ENCODE peak calls at places on chromosomes 12 and 14, in five cellular contexts. One of them, this sample, is unnamed.

GRCh38 chr14:60226296-60226695 is 22.7 kb upstream of the PPM1A start:
- DNase-seq in neuronal stem cell: no peak
- DNase-seq in thoracic aorta: no peak
- DNase-seq in ovary: no peak
- DNase-seq in heart right ventricle: no peak
- DNase-seq in this sample: no peak

GRCh38 chr14:37168721-37169120 is 3.7 kb downstream of the SLC25A21 start:
- DNase-seq in heart right ventricle: no peak
- DNase-seq in neuronal stem cell: no peak
- DNase-seq in thoracic aorta: no peak
- DNase-seq in ovary: no peak
- DNase-seq in this sample: no peak

GRCh38 chr12:80498059-80498728 is 54.2 kb downstream of the PTPRQ start:
- DNase-seq in thoracic aorta: no peak
- DNase-seq in heart right ventricle: no peak
- DNase-seq in ovary: no peak
- DNase-seq in neuronal stem cell: no peak
- DNase-seq in this sample: no peak

GRCh38 chr12:104478396-104479140 is 21.8 kb downstream of the CHST11 start:
- DNase-seq in thoracic aorta: no peak
- DNase-seq in ovary: no peak
- DNase-seq in heart right ventricle: no peak
- DNase-seq in neuronal stem cell: no peak
- DNase-seq in this sample: no peak

GRCh38 chr14:93764211-93764659 is 24.1 kb downstream of the PRIMA1 start:
- DNase-seq in thoracic aorta: peak; percentile 21
- DNase-seq in heart right ventricle: peak; percentile 44
- DNase-seq in ovary: peak; percentile 20
- DNase-seq in neuronal stem cell: no peak
- DNase-seq in this sample: no peak

GRCh38 chr12:58915634-58916033 is 4.7 kb downstream of the LRIG3 start:
- DNase-seq in ovary: peak; percentile 33
- DNase-seq in neuronal stem cell: no peak
- DNase-seq in heart right ventricle: peak; percentile 27
- DNase-seq in thoracic aorta: no peak
- DNase-seq in this sample: peak; percentile 20

GRCh38 chr14:33184587-33184986 is 245.9 kb downstream of the NPAS3 start:
- DNase-seq in ovary: no peak
- DNase-seq in thoracic aorta: no peak
- DNase-seq in neuronal stem cell: no peak
- DNase-seq in heart right ventricle: no peak
- DNase-seq in this sample: no peak

GRCh38 chr14:70333289-70333688 is 26.2 kb downstream of the COX16 start:
- DNase-seq in heart right ventricle: no peak
- DNase-seq in thoracic aorta: no peak
- DNase-seq in neuronal stem cell: no peak
- DNase-seq in ovary: no peak
- DNase-seq in this sample: no peak

GRCh38 chr12:101599311-101599710 is 4.5 kb downstream of the MYBPC1 start:
- DNase-seq in thoracic aorta: no peak
- DNase-seq in ovary: no peak
- DNase-seq in neuronal stem cell: no peak
- DNase-seq in heart right ventricle: no peak
- DNase-seq in this sample: no peak

GRCh38 chr14:68715032-68715924 is 77.6 kb downstream of the ZFP36L1 start:
- DNase-seq in thoracic aorta: no peak
- DNase-seq in ovary: no peak
- DNase-seq in heart right ventricle: no peak
- DNase-seq in neuronal stem cell: no peak
- DNase-seq in this sample: no peak

GRCh38 chr14:34297786-34298520 is 164.1 kb downstream of the SPTSSA start:
- DNase-seq in thoracic aorta: no peak
- DNase-seq in ovary: no peak
- DNase-seq in neuronal stem cell: no peak
- DNase-seq in heart right ventricle: no peak
- DNase-seq in this sample: peak; percentile 14

GRCh38 chr12:80053048-80053790 is 46.1 kb upstream of the OTOGL start:
- DNase-seq in neuronal stem cell: no peak
- DNase-seq in thoracic aorta: peak; percentile 57
- DNase-seq in heart right ventricle: peak; percentile 65
- DNase-seq in ovary: peak; percentile 8
- DNase-seq in this sample: no peak

GRCh38 chr12:105253882-105254513 is 18.0 kb upstream of the APPL2 start:
- DNase-seq in neuronal stem cell: no peak
- DNase-seq in heart right ventricle: no peak
- DNase-seq in ovary: no peak
- DNase-seq in thoracic aorta: no peak
- DNase-seq in this sample: no peak

GRCh38 chr12:45988259-45988658 is 2.1 kb downstream of the SCAF11 start:
- DNase-seq in neuronal stem cell: no peak
- DNase-seq in heart right ventricle: no peak
- DNase-seq in thoracic aorta: no peak
- DNase-seq in ovary: no peak
- DNase-seq in this sample: no peak

DNA sequence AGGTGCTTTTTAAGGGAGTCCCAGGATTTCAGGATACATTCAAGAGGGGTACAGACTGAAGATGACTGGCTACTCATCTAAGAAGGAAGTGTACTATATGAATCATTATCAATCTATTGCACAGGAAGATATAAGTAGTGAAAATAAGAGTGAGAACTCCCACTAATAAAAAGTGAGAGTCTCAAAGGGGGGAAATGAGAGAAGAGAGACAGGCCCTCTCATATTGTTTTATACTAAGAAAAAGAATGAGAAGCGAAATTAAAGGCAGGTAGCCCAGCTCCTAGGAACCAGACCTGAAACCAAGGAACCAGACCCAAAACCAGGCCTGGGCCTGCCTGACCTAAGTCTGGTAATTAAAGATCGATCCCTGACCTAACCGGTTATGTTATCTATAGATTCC is 54.6 kb downstream of the TESPA1 start:
- DNase-seq in heart right ventricle: no peak
- DNase-seq in thoracic aorta: no peak
- DNase-seq in ovary: no peak
- DNase-seq in neuronal stem cell: no peak
- DNase-seq in this sample: no peak
- H3K9me3 ChIP-seq in heart right ventricle: peaks cover 16% of the 10 kb centered on the region
- H3K9me3 ChIP-seq in thoracic aorta: no peaks in the 10 kb centered on the region
- H3K9me3 ChIP-seq in ovary: no peaks in the 10 kb centered on the region
- H3K9me3 ChIP-seq in neuronal stem cell: no peaks in the 10 kb centered on the region
- H3K9me3 ChIP-seq in this sample: peaks cover 3% of the 10 kb centered on the region

GRCh38 chr14:71555654-71556559 is 376.3 kb upstream of the RGS6 start:
- DNase-seq in ovary: no peak
- DNase-seq in neuronal stem cell: no peak
- DNase-seq in thoracic aorta: no peak
- DNase-seq in heart right ventricle: no peak
- DNase-seq in this sample: no peak
- H3K4me3 ChIP-seq in ovary: no peak overlapping the region
- H3K4me3 ChIP-seq in neuronal stem cell: no peak overlapping the region
- H3K4me3 ChIP-seq in thoracic aorta: no peak overlapping the region
- H3K4me3 ChIP-seq in heart right ventricle: no peak overlapping the region
- H3K4me3 ChIP-seq in this sample: no peak overlapping the region

GRCh38 chr14:101065246-101065645 is 161.7 kb upstream of the RTL1 start:
- DNase-seq in heart right ventricle: no peak
- DNase-seq in neuronal stem cell: no peak
- DNase-seq in ovary: no peak
- DNase-seq in thoracic aorta: no peak
- DNase-seq in this sample: no peak

GRCh38 chr14:101064718-101065117 is 161.2 kb upstream of the RTL1 start:
- DNase-seq in ovary: no peak
- DNase-seq in neuronal stem cell: no peak
- DNase-seq in heart right ventricle: no peak
- DNase-seq in thoracic aorta: no peak
- DNase-seq in this sample: no peak

GRCh38 chr14:101062611-101063010 is 159.1 kb upstream of the RTL1 start:
- DNase-seq in heart right ventricle: no peak
- DNase-seq in ovary: no peak
- DNase-seq in neuronal stem cell: no peak
- DNase-seq in thoracic aorta: no peak
- DNase-seq in this sample: no peak

GRCh38 chr14:101063121-101063520 is 159.6 kb upstream of the RTL1 start:
- DNase-seq in thoracic aorta: no peak
- DNase-seq in heart right ventricle: no peak
- DNase-seq in neuronal stem cell: no peak
- DNase-seq in ovary: no peak
- DNase-seq in this sample: no peak

GRCh38 chr14:101064121-101064661 is 160.7 kb upstream of the RTL1 start:
- DNase-seq in ovary: no peak
- DNase-seq in neuronal stem cell: no peak
- DNase-seq in thoracic aorta: no peak
- DNase-seq in heart right ventricle: no peak
- DNase-seq in this sample: no peak
- H3K27me3 ChIP-seq in ovary: no peaks in the 10 kb centered on the region
- H3K27me3 ChIP-seq in neuronal stem cell: no peaks in the 10 kb centered on the region
- H3K27me3 ChIP-seq in thoracic aorta: no peaks in the 10 kb centered on the region
- H3K27me3 ChIP-seq in heart right ventricle: peaks cover 3% of the 10 kb centered on the region
- H3K27me3 ChIP-seq in this sample: no peaks in the 10 kb centered on the region

DNA sequence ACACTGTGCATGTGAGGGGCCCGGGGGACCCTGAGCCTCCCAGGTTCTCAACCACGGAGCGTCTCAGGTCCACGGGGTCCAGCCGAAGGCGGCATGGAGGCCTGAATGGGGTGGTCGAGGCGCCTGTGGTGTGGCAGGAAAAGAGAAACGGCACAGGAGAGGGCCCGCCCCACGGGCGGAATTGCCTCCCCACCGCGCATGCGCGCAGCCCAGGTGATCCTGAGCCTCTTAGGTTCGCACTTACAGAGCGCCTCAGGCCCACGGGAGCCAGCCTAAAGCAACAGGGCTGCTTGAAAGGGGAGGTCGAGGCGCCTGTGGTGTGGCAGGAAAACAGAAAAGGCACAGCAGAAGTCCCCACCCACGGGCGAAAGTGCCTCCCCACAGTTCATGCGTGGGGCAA is 311.0 kb downstream of the ALG10 start:
- DNase-seq in heart right ventricle: no peak
- DNase-seq in neuronal stem cell: no peak
- DNase-seq in thoracic aorta: no peak
- DNase-seq in ovary: no peak
- DNase-seq in this sample: no peak
- H3K9me3 ChIP-seq in heart right ventricle: no peaks in the 10 kb centered on the region
- H3K9me3 ChIP-seq in neuronal stem cell: peaks cover 70% of the 10 kb centered on the region
- H3K9me3 ChIP-seq in thoracic aorta: no peaks in the 10 kb centered on the region
- H3K9me3 ChIP-seq in ovary: peaks cover 7% of the 10 kb centered on the region
- H3K9me3 ChIP-seq in this sample: no peaks in the 10 kb centered on the region

DNA sequence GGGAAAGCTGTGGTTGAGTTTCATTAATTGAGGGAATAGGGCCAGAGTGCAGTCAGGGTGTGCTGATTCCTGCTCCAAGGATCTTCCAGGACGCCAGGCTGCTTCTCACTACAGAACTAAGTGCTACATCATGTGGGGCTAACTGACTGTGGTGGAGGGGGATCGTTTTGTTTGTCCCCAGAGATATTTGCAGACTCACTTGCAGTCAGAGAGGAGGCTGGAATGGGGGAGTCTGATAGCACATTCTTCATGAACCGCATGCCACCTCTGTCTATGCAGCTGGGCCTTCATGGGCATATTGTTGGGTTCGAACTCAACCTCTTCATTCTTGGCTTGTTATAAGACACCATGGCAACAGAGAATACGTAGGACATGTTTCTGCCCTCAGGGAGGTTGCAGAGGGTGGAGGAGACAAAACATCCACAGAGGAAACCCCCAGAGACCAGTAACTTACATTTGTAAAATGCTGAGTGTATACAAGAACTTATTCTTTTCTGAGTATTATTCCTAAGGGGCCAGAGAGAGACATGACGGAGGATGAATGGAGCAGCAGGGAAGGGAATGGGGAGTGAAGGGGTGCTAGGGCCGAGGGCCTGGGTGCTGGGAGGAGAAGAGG is 13.0 kb downstream of the KRT7 start:
- DNase-seq in heart right ventricle: no peak
- DNase-seq in thoracic aorta: no peak
- DNase-seq in neuronal stem cell: no peak
- DNase-seq in ovary: no peak
- DNase-seq in this sample: no peak
- H3K4me3 ChIP-seq in heart right ventricle: no peak overlapping the region
- H3K4me3 ChIP-seq in thoracic aorta: no peak overlapping the region
- H3K4me3 ChIP-seq in neuronal stem cell: no peak overlapping the region
- H3K4me3 ChIP-seq in ovary: no peak overlapping the region
- H3K4me3 ChIP-seq in this sample: no peak overlapping the region

This sample was measured in HAP-1.